ENCODE peak calls at places on chromosomes 13 and 19, in ten cellular contexts. One of them, this sample, is unnamed.

GRCh38 chr19:19342086-19343015 is 21.7 kb downstream of the MAU2 start:
- DNase-seq in NCI-H187 treated with DMSO at 0.1 percent for 48 hours: no peak
- DNase-seq in posterior cingulate gyrus: peak; percentile 66
- DNase-seq in adipocyte: peak; percentile 79
- DNase-seq in AG09319: no peak
- DNase-seq in non-pigmented ciliary epithelial cell: no peak
- DNase-seq in stimulated activated CD8-positive, alpha-beta memory T cell treated with anti-CD3 and anti-CD28 coated beads, Interleukin-7, amount 100 ng/mL, for 1 hour: no peak
- DNase-seq in AG04449: no peak
- DNase-seq in astrocyte of the cerebellum: peak; percentile 16
- DNase-seq in NCI-H2081 treated with DMSO at 0.1 percent for 48 hours: no peak
- DNase-seq in this sample: no peak

GRCh38 chr19:48718711-48719231 is 754 bp downstream of the MAMSTR start:
- DNase-seq in AG04449: no peak
- DNase-seq in non-pigmented ciliary epithelial cell: no peak
- DNase-seq in NCI-H2081 treated with DMSO at 0.1 percent for 48 hours: no peak
- DNase-seq in posterior cingulate gyrus: no peak
- DNase-seq in NCI-H187 treated with DMSO at 0.1 percent for 48 hours: no peak
- DNase-seq in astrocyte of the cerebellum: no peak
- DNase-seq in adipocyte: no peak
- DNase-seq in stimulated activated CD8-positive, alpha-beta memory T cell treated with anti-CD3 and anti-CD28 coated beads, Interleukin-7, amount 100 ng/mL, for 1 hour: no peak
- DNase-seq in AG09319: no peak
- DNase-seq in this sample: no peak

GRCh38 chr13:111948281-111948680 is 118.7 kb upstream of the SOX1 start:
- DNase-seq in adipocyte: no peak
- DNase-seq in NCI-H2081 treated with DMSO at 0.1 percent for 48 hours: no peak
- DNase-seq in NCI-H187 treated with DMSO at 0.1 percent for 48 hours: no peak
- DNase-seq in AG04449: no peak
- DNase-seq in posterior cingulate gyrus: no peak
- DNase-seq in astrocyte of the cerebellum: no peak
- DNase-seq in AG09319: no peak
- DNase-seq in stimulated activated CD8-positive, alpha-beta memory T cell treated with anti-CD3 and anti-CD28 coated beads, Interleukin-7, amount 100 ng/mL, for 1 hour: no peak
- DNase-seq in non-pigmented ciliary epithelial cell: no peak
- DNase-seq in this sample: no peak

GRCh38 chr13:20843177-20843576 is 59.4 kb downstream of the XPO4 start:
- DNase-seq in stimulated activated CD8-positive, alpha-beta memory T cell treated with anti-CD3 and anti-CD28 coated beads, Interleukin-7, amount 100 ng/mL, for 1 hour: no peak
- DNase-seq in posterior cingulate gyrus: no peak
- DNase-seq in NCI-H2081 treated with DMSO at 0.1 percent for 48 hours: no peak
- DNase-seq in astrocyte of the cerebellum: peak; percentile 70
- DNase-seq in AG09319: no peak
- DNase-seq in AG04449: no peak
- DNase-seq in NCI-H187 treated with DMSO at 0.1 percent for 48 hours: no peak
- DNase-seq in non-pigmented ciliary epithelial cell: no peak
- DNase-seq in adipocyte: no peak
- DNase-seq in this sample: no peak

GRCh38 chr19:871446-872265 is 12.2 kb downstream of the CFD start:
- DNase-seq in NCI-H187 treated with DMSO at 0.1 percent for 48 hours: no peak
- DNase-seq in NCI-H2081 treated with DMSO at 0.1 percent for 48 hours: no peak
- DNase-seq in stimulated activated CD8-positive, alpha-beta memory T cell treated with anti-CD3 and anti-CD28 coated beads, Interleukin-7, amount 100 ng/mL, for 1 hour: no peak
- DNase-seq in AG09319: no peak
- DNase-seq in AG04449: no peak
- DNase-seq in adipocyte: peak; percentile 45
- DNase-seq in astrocyte of the cerebellum: no peak
- DNase-seq in non-pigmented ciliary epithelial cell: no peak
- DNase-seq in posterior cingulate gyrus: no peak
- DNase-seq in this sample: no peak

GRCh38 chr13:97179501-97179900 is 42.6 kb upstream of the MBNL2 start:
- DNase-seq in AG04449: no peak
- DNase-seq in astrocyte of the cerebellum: no peak
- DNase-seq in non-pigmented ciliary epithelial cell: no peak
- DNase-seq in posterior cingulate gyrus: no peak
- DNase-seq in NCI-H2081 treated with DMSO at 0.1 percent for 48 hours: no peak
- DNase-seq in AG09319: no peak
- DNase-seq in adipocyte: no peak
- DNase-seq in stimulated activated CD8-positive, alpha-beta memory T cell treated with anti-CD3 and anti-CD28 coated beads, Interleukin-7, amount 100 ng/mL, for 1 hour: no peak
- DNase-seq in NCI-H187 treated with DMSO at 0.1 percent for 48 hours: no peak
- DNase-seq in this sample: no peak

GRCh38 chr19:39078436-39079200 is 5.5 kb upstream of the ACP7 start:
- DNase-seq in posterior cingulate gyrus: no peak
- DNase-seq in NCI-H187 treated with DMSO at 0.1 percent for 48 hours: no peak
- DNase-seq in non-pigmented ciliary epithelial cell: peak; percentile 91
- DNase-seq in astrocyte of the cerebellum: peak; percentile 97
- DNase-seq in AG04449: peak; percentile 93
- DNase-seq in AG09319: peak; percentile 82
- DNase-seq in NCI-H2081 treated with DMSO at 0.1 percent for 48 hours: no peak
- DNase-seq in adipocyte: peak; percentile 92
- DNase-seq in stimulated activated CD8-positive, alpha-beta memory T cell treated with anti-CD3 and anti-CD28 coated beads, Interleukin-7, amount 100 ng/mL, for 1 hour: no peak
- DNase-seq in this sample: no peak

GRCh38 chr19:1823539-1824251 is 11.6 kb upstream of the ATP8B3 start:
- DNase-seq in adipocyte: no peak
- DNase-seq in AG09319: no peak
- DNase-seq in NCI-H187 treated with DMSO at 0.1 percent for 48 hours: no peak
- DNase-seq in astrocyte of the cerebellum: no peak
- DNase-seq in stimulated activated CD8-positive, alpha-beta memory T cell treated with anti-CD3 and anti-CD28 coated beads, Interleukin-7, amount 100 ng/mL, for 1 hour: no peak
- DNase-seq in AG04449: no peak
- DNase-seq in posterior cingulate gyrus: no peak
- DNase-seq in NCI-H2081 treated with DMSO at 0.1 percent for 48 hours: no peak
- DNase-seq in non-pigmented ciliary epithelial cell: no peak
- DNase-seq in this sample: no peak

GRCh38 chr13:28117689-28118377 is 17.5 kb upstream of the FLT3 start:
- DNase-seq in non-pigmented ciliary epithelial cell: no peak
- DNase-seq in AG04449: no peak
- DNase-seq in posterior cingulate gyrus: no peak
- DNase-seq in AG09319: no peak
- DNase-seq in NCI-H2081 treated with DMSO at 0.1 percent for 48 hours: no peak
- DNase-seq in astrocyte of the cerebellum: no peak
- DNase-seq in adipocyte: no peak
- DNase-seq in stimulated activated CD8-positive, alpha-beta memory T cell treated with anti-CD3 and anti-CD28 coated beads, Interleukin-7, amount 100 ng/mL, for 1 hour: no peak
- DNase-seq in NCI-H187 treated with DMSO at 0.1 percent for 48 hours: no peak
- DNase-seq in this sample: no peak

GRCh38 chr13:72960541-72960940 is 98.3 kb upstream of the KLF5 start:
- DNase-seq in stimulated activated CD8-positive, alpha-beta memory T cell treated with anti-CD3 and anti-CD28 coated beads, Interleukin-7, amount 100 ng/mL, for 1 hour: no peak
- DNase-seq in NCI-H187 treated with DMSO at 0.1 percent for 48 hours: no peak
- DNase-seq in AG04449: no peak
- DNase-seq in NCI-H2081 treated with DMSO at 0.1 percent for 48 hours: peak; percentile 7
- DNase-seq in adipocyte: no peak
- DNase-seq in AG09319: no peak
- DNase-seq in posterior cingulate gyrus: no peak
- DNase-seq in astrocyte of the cerebellum: no peak
- DNase-seq in non-pigmented ciliary epithelial cell: no peak
- DNase-seq in this sample: no peak

GRCh38 chr13:33751151-33751550 is 66.8 kb upstream of the RFC3 start:
- DNase-seq in posterior cingulate gyrus: no peak
- DNase-seq in adipocyte: peak; percentile 71
- DNase-seq in NCI-H187 treated with DMSO at 0.1 percent for 48 hours: no peak
- DNase-seq in NCI-H2081 treated with DMSO at 0.1 percent for 48 hours: no peak
- DNase-seq in stimulated activated CD8-positive, alpha-beta memory T cell treated with anti-CD3 and anti-CD28 coated beads, Interleukin-7, amount 100 ng/mL, for 1 hour: no peak
- DNase-seq in AG09319: no peak
- DNase-seq in non-pigmented ciliary epithelial cell: peak; percentile 46
- DNase-seq in AG04449: peak; percentile 5
- DNase-seq in astrocyte of the cerebellum: no peak
- DNase-seq in this sample: no peak

GRCh38 chr19:5678071-5678682 is 2.1 kb downstream of the MICOS13 start:
- DNase-seq in AG04449: no peak
- DNase-seq in NCI-H2081 treated with DMSO at 0.1 percent for 48 hours: no peak
- DNase-seq in NCI-H187 treated with DMSO at 0.1 percent for 48 hours: no peak
- DNase-seq in astrocyte of the cerebellum: no peak
- DNase-seq in AG09319: no peak
- DNase-seq in adipocyte: no peak
- DNase-seq in posterior cingulate gyrus: no peak
- DNase-seq in non-pigmented ciliary epithelial cell: no peak
- DNase-seq in stimulated activated CD8-positive, alpha-beta memory T cell treated with anti-CD3 and anti-CD28 coated beads, Interleukin-7, amount 100 ng/mL, for 1 hour: no peak
- DNase-seq in this sample: no peak

GRCh38 chr19:52492991-52493470 is 34.4 kb upstream of the ZNF808 start:
- DNase-seq in astrocyte of the cerebellum: no peak
- DNase-seq in adipocyte: no peak
- DNase-seq in NCI-H187 treated with DMSO at 0.1 percent for 48 hours: no peak
- DNase-seq in stimulated activated CD8-positive, alpha-beta memory T cell treated with anti-CD3 and anti-CD28 coated beads, Interleukin-7, amount 100 ng/mL, for 1 hour: no peak
- DNase-seq in AG04449: no peak
- DNase-seq in NCI-H2081 treated with DMSO at 0.1 percent for 48 hours: no peak
- DNase-seq in non-pigmented ciliary epithelial cell: no peak
- DNase-seq in posterior cingulate gyrus: no peak
- DNase-seq in AG09319: no peak
- DNase-seq in this sample: no peak

GRCh38 chr13:111485491-111486250 is 165.2 kb downstream of the TEX29 start:
- DNase-seq in astrocyte of the cerebellum: no peak
- DNase-seq in stimulated activated CD8-positive, alpha-beta memory T cell treated with anti-CD3 and anti-CD28 coated beads, Interleukin-7, amount 100 ng/mL, for 1 hour: no peak
- DNase-seq in adipocyte: no peak
- DNase-seq in NCI-H187 treated with DMSO at 0.1 percent for 48 hours: no peak
- DNase-seq in posterior cingulate gyrus: no peak
- DNase-seq in AG09319: no peak
- DNase-seq in non-pigmented ciliary epithelial cell: no peak
- DNase-seq in NCI-H2081 treated with DMSO at 0.1 percent for 48 hours: no peak
- DNase-seq in AG04449: no peak
- DNase-seq in this sample: no peak

This sample was measured in effector memory CD8-positive, alpha-beta T cell.